ENCODE peak calls at places on chromosome 15, in four cellular contexts. X, D, P and B are unnamed samples.

GRCh38 chr15:89993344-89993743 is 7.8 kb upstream of the ZNF710 start:
- DNase-seq in X (no peak), D (no peak), P (no peak), B (no peak)

GRCh38 chr15:94001113-94001919 is 230.0 kb upstream of the MCTP2 start:
- DNase-seq in X (no peak), D (no peak), P (no peak), B (no peak)

GRCh38 chr15:96088592-96088991 is 241.9 kb upstream of the NR2F2 start:
- DNase-seq in X (no peak), D (no peak), P (no peak), B (no peak)

GRCh38 chr15:95259513-95259912 is 1028.2 kb downstream of the MCTP2 start:
- DNase-seq in X (peak), D (peak), P (peak), B (peak)

GRCh38 chr15:92958105-92958504 is 58.0 kb downstream of the CHD2 start:
- DNase-seq in X (no peak), D (no peak), P (no peak), B (no peak)

GRCh38 chr15:87764461-87765236 is 491.9 kb downstream of the NTRK3 start:
- DNase-seq in X (no peak), D (no peak), P (no peak), B (no peak)

GRCh38 chr15:26038693-26039092 is 175.6 kb upstream of the ATP10A start:
- DNase-seq in X (no peak), D (no peak), P (no peak), B (no peak)

GRCh38 chr15:96246057-96246456 is 84.4 kb upstream of the NR2F2 start:
- DNase-seq in X (no peak), D (no peak), P (no peak), B (no peak)

GRCh38 chr15:28179270-28179669 is 80.2 kb upstream of the OCA2 start:
- DNase-seq in X (no peak), D (no peak), P (no peak), B (no peak)

GRCh38 chr15:85646538-85647091 is 148.1 kb downstream of the KLHL25 start:
- DNase-seq in X (no peak), D (no peak), P (no peak), B (no peak)

GRCh38 chr15:55017636-55018035 is 179.1 kb downstream of the RSL24D1 start:
- DNase-seq in X (no peak), D (no peak), P (no peak), B (no peak)
- TF ChIP-seq POLR2AphosphoS2 in X (no peak), D (no peak), P (no peak), B (no peak)

GRCh38 chr15:57323806-57324589 is 52.3 kb upstream of the CGNL1 start:
- DNase-seq in X (no peak), D (peak), P (no peak), B (peak)
- TF ChIP-seq POLR2AphosphoS2 in X (no peak), D (no peak), P (no peak), B (no peak)

GRCh38 chr15:71146597-71146996 is 31.3 kb downstream of the THSD4 start:
- DNase-seq in X (no peak), D (no peak), P (no peak), B (no peak)

GRCh38 chr15:71152542-71152941 is 37.3 kb downstream of the THSD4 start:
- DNase-seq in X (no peak), D (no peak), P (no peak), B (no peak)

GRCh38 chr15:71151061-71151460 is 35.8 kb downstream of the THSD4 start:
- DNase-seq in X (no peak), D (no peak), P (no peak), B (no peak)

GRCh38 chr15:71148048-71148447 is 32.8 kb downstream of the THSD4 start:
- DNase-seq in X (no peak), D (no peak), P (no peak), B (no peak)

DNA sequence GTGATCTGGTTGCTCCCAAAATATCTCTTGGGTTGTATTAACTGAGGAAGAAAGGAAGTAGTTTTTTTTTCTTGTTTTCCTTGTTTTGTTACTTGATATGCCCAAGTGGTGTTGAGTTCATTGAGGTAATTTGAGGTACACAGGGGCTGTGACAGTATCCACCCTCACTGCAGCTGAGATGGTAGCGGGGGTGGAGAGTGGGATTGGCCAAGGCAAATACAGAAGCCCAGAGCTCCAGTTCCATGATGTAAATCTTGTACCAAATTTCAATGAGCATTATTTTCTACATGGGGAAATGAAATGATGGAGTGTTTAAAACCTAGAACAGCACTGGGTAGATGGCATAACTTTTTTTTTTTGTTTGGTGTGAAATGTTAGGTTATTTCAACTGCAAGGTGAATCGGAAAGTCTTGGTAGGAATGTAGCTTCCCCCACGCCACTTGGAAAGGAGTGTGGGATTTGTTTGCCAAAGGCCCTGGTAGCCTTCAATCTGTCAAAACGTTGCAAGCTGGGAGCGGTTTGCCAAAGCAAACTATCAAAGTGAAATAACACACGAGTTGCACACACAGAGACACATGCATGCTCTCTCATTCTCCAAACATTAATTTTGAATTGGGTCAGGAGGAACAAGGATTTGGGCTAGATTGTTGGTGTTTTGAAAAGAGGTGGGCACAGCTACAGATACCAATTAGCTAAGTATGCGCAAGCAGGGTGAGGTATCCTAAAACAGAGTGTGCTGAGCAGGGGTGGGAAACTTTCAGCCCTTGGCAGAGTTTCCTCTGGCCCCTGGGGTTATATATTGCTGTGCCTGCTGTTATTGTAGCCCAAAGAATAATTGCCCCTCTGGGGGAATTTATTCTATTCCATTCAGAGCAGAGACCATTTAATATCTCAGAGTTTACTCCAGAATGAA is 34.6 kb downstream of the THSD4 start:
- DNase-seq in X (no peak), D (no peak), P (no peak), B (no peak)
- TF ChIP-seq POLR2AphosphoS2 in X (no peak), D (no peak), P (no peak), B (no peak)

GRCh38 chr15:50241684-50242450 is 23.7 kb downstream of the HDC start:
- DNase-seq in X (no peak), D (no peak), P (no peak), B (no peak)
- TF ChIP-seq POLR2AphosphoS2 in X (no peak), D (no peak), P (no peak), B (no peak)